ENCODE peak calls at places on chromosomes 11 and 22, in six cellular contexts. Q, Y, K, W, L and M are unnamed samples.

GRCh38 chr11:112128483-112129121 is 35.3 kb downstream of the IL18 start:
- DNase-seq in Q (no peak), Y (peak; percentile 53), K (peak; percentile 87), W (peak; percentile 87), L (no peak), M (peak; percentile 72)

GRCh38 chr22:46084943-46085830 is 65.1 kb upstream of the PPARA start:
- DNase-seq in Q (peak; percentile 57), Y (peak; percentile 75), K (peak; percentile 72), W (peak; percentile 63), L (no peak), M (no peak)

GRCh38 chr11:45423036-45423435 is 136.9 kb upstream of the SYT13 start:
- DNase-seq in Q (no peak), Y (no peak), K (no peak), W (no peak), L (no peak), M (no peak)

GRCh38 chr11:68941324-68942089 is 37.8 kb downstream of the IGHMBP2 start:
- DNase-seq in Q (no peak), Y (no peak), K (no peak), W (no peak), L (no peak), M (no peak)

GRCh38 chr22:45996241-45997076 is 19.5 kb upstream of the WNT7B start:
- DNase-seq in Q (no peak), Y (peak; percentile 77), K (no peak), W (no peak), L (no peak), M (no peak)

GRCh38 chr11:57248780-57249383 is 11.8 kb upstream of the APLNR start:
- DNase-seq in Q (peak; percentile 50), Y (peak; percentile 76), K (peak; percentile 75), W (peak; percentile 61), L (peak; percentile 69), M (peak; percentile 59)

GRCh38 chr22:33022231-33022630 is 36.0 kb downstream of the SYN3 start:
- DNase-seq in Q (no peak), Y (no peak), K (no peak), W (no peak), L (no peak), M (no peak)

GRCh38 chr11:83572521-83572920 is 286.4 kb upstream of the CCDC90B start:
- DNase-seq in Q (no peak), Y (no peak), K (no peak), W (no peak), L (no peak), M (no peak)

GRCh38 chr11:116044520-116044919 is 540.3 kb upstream of the CADM1 start:
- DNase-seq in Q (no peak), Y (no peak), K (no peak), W (no peak), L (no peak), M (no peak)

GRCh38 chr11:66639066-66639813 is 737 bp downstream of the RBM4 start:
- DNase-seq in Q (no peak), Y (peak; percentile 71), K (peak; percentile 26), W (no peak), L (no peak), M (no peak)

GRCh38 chr11:71326328-71326940 is 74.1 kb upstream of the SHANK2 start:
- DNase-seq in Q (no peak), Y (no peak), K (no peak), W (no peak), L (no peak), M (no peak)

GRCh38 chr11:115916596-115916995 is 412.4 kb upstream of the CADM1 start:
- DNase-seq in Q (no peak), Y (no peak), K (no peak), W (no peak), L (no peak), M (no peak)

GRCh38 chr11:1639102-1639620 is 9.6 kb downstream of the KRTAP5-5 start:
- DNase-seq in Q (no peak), Y (peak; percentile 56), K (no peak), W (peak; percentile 93), L (no peak), M (no peak)

GRCh38 chr11:1572200-1573076 is at the start of gene DUSP8:
- DNase-seq in Q (peak; percentile 99), Y (peak; percentile 80), K (peak; percentile 90), W (peak; percentile 94), L (peak; percentile 78), M (peak; percentile 96)

GRCh38 chr11:45264839-45265515 is 21.2 kb downstream of the SYT13 start:
- DNase-seq in Q (peak; percentile 23), Y (peak; percentile 56), K (peak; percentile 81), W (no peak), L (no peak), M (peak; percentile 85)

GRCh38 chr11:26483101-26483500 is 89.0 kb downstream of the MUC15 start:
- DNase-seq in Q (no peak), Y (no peak), K (no peak), W (no peak), L (no peak), M (no peak)

GRCh38 chr11:117303101-117303500 is 12.0 kb downstream of the BACE1-AS start:
- DNase-seq in Q (no peak), Y (no peak), K (no peak), W (no peak), L (no peak), M (no peak)

GRCh38 chr22:21074092-21074715 is 28.5 kb downstream of the LRRC74B start:
- DNase-seq in Q (peak; percentile 42), Y (no peak), K (peak; percentile 90), W (no peak), L (no peak), M (peak; percentile 69)

GRCh38 chr11:45485070-45485716 is 180.2 kb downstream of the CHST1 start:
- DNase-seq in Q (no peak), Y (no peak), K (no peak), W (no peak), L (no peak), M (no peak)

GRCh38 chr11:114291847-114292680 is 4.1 kb upstream of the NNMT start:
- DNase-seq in Q (no peak), Y (peak; percentile 94), K (peak; percentile 55), W (no peak), L (no peak), M (peak; percentile 31)

GRCh38 chr11:65870706-65871681 is 1.6 kb downstream of the EFEMP2 start:
- DNase-seq in Q (no peak), Y (no peak), K (no peak), W (no peak), L (no peak), M (no peak)

GRCh38 chr22:47625013-47625385 is 862.5 kb downstream of the TBC1D22A start:
- DNase-seq in Q (no peak), Y (no peak), K (no peak), W (no peak), L (no peak), M (no peak)

GRCh38 chr22:50626856-50627451 is 998 bp downstream of the ARSA start:
- DNase-seq in Q (no peak), Y (no peak), K (no peak), W (peak; percentile 29), L (no peak), M (no peak)

GRCh38 chr11:11157201-11157600 is 195.8 kb downstream of the CSNK2A3 start:
- DNase-seq in Q (peak; percentile 21), Y (peak; percentile 6), K (peak; percentile 48), W (no peak), L (peak; percentile 34), M (no peak)
- TF ChIP-seq CTCF in Q (peak; percentile 40), Y (peak; percentile 54), K (peak; percentile 48), W (no peak), L (peak; percentile 60), M (peak; percentile 9)

GRCh38 chr11:75339685-75340409 is 11.6 kb downstream of the ARRB1 start:
- DNase-seq in Q (no peak), Y (peak; percentile 72), K (no peak), W (peak; percentile 49), L (no peak), M (no peak)
- TF ChIP-seq CTCF in Q (no peak), Y (no peak), K (no peak), W (no peak), L (no peak), M (no peak)

GRCh38 chr11:69950120-69950519 is 128.0 kb upstream of the ANO1 start:
- DNase-seq in Q (peak; percentile 87), Y (peak; percentile 12), K (peak; percentile 46), W (peak; percentile 50), L (peak; percentile 41), M (peak; percentile 42)
- TF ChIP-seq CTCF in Q (peak; percentile 97), Y (peak; percentile 45), K (peak; percentile 56), W (no peak), L (peak; percentile 60), M (peak; percentile 15)

GRCh38 chr11:101357771-101358170 is 226.0 kb downstream of the TRPC6 start:
- DNase-seq in Q (no peak), Y (no peak), K (no peak), W (no peak), L (no peak), M (no peak)
- TF ChIP-seq CTCF in Q (no peak), Y (no peak), K (no peak), W (no peak), L (no peak), M (no peak)

DNA sequence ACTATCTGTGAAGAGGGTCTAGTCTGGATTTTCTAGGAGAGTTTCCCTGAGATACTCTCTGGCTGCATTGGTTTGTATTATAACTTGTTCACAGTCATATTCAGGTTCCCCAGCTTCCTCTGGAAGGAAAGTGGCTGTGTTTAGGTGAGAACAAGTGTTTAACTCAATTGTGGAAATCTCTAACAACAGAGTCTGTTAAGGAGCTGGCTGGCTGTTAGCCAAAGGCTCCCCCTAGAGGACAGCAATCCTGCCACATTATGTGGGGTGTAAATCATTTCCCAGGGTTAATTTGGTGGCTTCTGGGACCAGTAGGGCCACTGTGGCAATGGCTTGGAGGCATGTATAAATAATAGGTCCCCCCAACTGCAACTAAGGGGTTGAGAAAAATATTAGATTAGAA is 18.4 kb downstream of the MS4A6E start:
- DNase-seq in Q (no peak), Y (peak; percentile 54), K (peak; percentile 15), W (no peak), L (peak; percentile 20), M (no peak)
- TF ChIP-seq CTCF in Q (peak; percentile 61), Y (peak; percentile 46), K (no peak), W (peak; percentile 12), L (peak; percentile 56), M (no peak)

DNA sequence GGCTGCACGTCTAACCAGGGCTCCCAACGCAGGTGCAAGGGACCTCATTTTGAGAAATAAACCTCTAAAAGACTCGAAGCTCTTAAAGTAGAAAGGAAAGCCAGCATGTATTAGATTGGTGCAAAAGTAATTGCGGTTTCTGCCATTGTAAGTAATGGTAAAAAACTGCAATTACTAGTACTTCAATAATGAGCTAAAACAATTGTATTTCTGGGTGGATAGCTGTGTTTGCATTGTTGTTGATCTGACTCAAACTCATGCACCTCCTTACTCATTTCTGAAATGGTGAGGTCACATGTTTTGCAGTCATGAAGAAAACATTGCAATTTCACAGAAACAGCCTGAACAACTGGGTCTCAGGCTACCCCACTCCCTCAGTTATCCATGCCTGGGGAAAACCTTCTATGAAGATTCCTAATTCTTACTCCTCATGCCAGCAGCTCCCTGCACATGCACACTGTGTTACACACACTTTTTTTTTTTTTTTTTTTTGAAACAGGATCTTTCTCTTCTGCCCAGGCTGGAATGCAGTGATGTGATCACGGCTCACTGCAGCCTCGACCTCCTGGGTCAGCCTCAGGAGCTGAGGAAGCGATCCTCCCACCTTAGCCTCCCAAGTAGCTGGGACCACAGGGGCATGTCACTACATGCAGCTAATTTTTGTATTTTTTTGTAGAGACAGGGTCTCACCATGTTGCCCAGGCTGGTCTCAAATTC is 24.6 kb downstream of the VWCE start:
- DNase-seq in Q (no peak), Y (no peak), K (peak; percentile 75), W (no peak), L (no peak), M (no peak)
- TF ChIP-seq CTCF in Q (no peak), Y (no peak), K (no peak), W (no peak), L (no peak), M (no peak)